ENCODE peak calls at places on chromosomes 6 and 20, in six cellular contexts. Y, I, V, J, H and L are unnamed samples.

GRCh38 chr6:159110013-159110412 is 59.2 kb upstream of the FNDC1 start:
- DNase-seq in Y (no peak), I (no peak), V (no peak), J (no peak), H (peak; percentile 37), L (no peak)

GRCh38 chr6:144219056-144219685 is 66.0 kb upstream of the UTRN start:
- DNase-seq in Y (no peak), I (no peak), V (no peak), J (no peak), H (no peak), L (no peak)

GRCh38 chr20:34515484-34516037 is 661 bp upstream of the DYNLRB1 start:
- DNase-seq in Y (peak; percentile 32), I (peak; percentile 33), V (peak; percentile 84), J (peak; percentile 58), H (peak; percentile 87), L (peak; percentile 35)

GRCh38 chr6:24454452-24454851 is 34.9 kb downstream of the GPLD1 start:
- DNase-seq in Y (no peak), I (no peak), V (no peak), J (no peak), H (no peak), L (no peak)

GRCh38 chr20:21503345-21503744 is 10.5 kb downstream of the NKX2-2 start:
- DNase-seq in Y (no peak), I (no peak), V (no peak), J (no peak), H (no peak), L (no peak)

GRCh38 chr6:35079311-35080000 is 61.7 kb downstream of the TCP11 start:
- DNase-seq in Y (no peak), I (no peak), V (peak; percentile 48), J (no peak), H (no peak), L (no peak)

GRCh38 chr6:116059713-116060571 is 749 bp downstream of the FRK start:
- DNase-seq in Y (no peak), I (no peak), V (peak; percentile 65), J (no peak), H (no peak), L (no peak)

GRCh38 chr20:5749512-5750490 is at the start of gene SHLD1:
- DNase-seq in Y (peak; percentile 14), I (peak; percentile 60), V (peak; percentile 91), J (peak; percentile 62), H (peak; percentile 81), L (peak; percentile 57)

GRCh38 chr6:13725570-13725969 is 13.9 kb upstream of the RANBP9 start:
- DNase-seq in Y (no peak), I (no peak), V (no peak), J (peak; percentile 36), H (no peak), L (no peak)

GRCh38 chr20:49914310-49915117 is 815 bp downstream of the SPATA2 start:
- DNase-seq in Y (no peak), I (no peak), V (peak; percentile 52), J (no peak), H (no peak), L (no peak)

GRCh38 chr6:34027445-34027936 is 118.4 kb downstream of the GRM4 start:
- DNase-seq in Y (peak; percentile 45), I (peak; percentile 36), V (peak; percentile 75), J (peak; percentile 56), H (no peak), L (peak; percentile 10)

GRCh38 chr6:57104350-57104749 is 14.4 kb downstream of the ZNF451 start:
- DNase-seq in Y (no peak), I (no peak), V (no peak), J (no peak), H (no peak), L (no peak)

GRCh38 chr6:7042654-7043545 is 64.9 kb upstream of the RREB1 start:
- DNase-seq in Y (no peak), I (no peak), V (no peak), J (no peak), H (no peak), L (no peak)

GRCh38 chr6:9914951-9915350 is 499.9 kb downstream of the TFAP2A start:
- DNase-seq in Y (no peak), I (no peak), V (no peak), J (no peak), H (no peak), L (no peak)

GRCh38 chr6:43725643-43726580 is 38.3 kb upstream of the MRPS18A start:
- DNase-seq in Y (no peak), I (no peak), V (no peak), J (no peak), H (no peak), L (no peak)